ENCODE peak calls at places on chromosomes 1 and 21, in nine cellular contexts. H is endothelial cell; S is transverse colon; Q is GM20000; T is right atrium auricular region; E is breast epithelium; Y is neural crest cell; G is brain microvascular endothelial cell; I is CD4-positive, alpha-beta T cell. V is an unnamed sample.

GRCh38 chr1:110280126-110280525 is 59.1 kb upstream of the RBM15 start:
- DNase-seq in S (no peak), I (no peak), Q (no peak), H (no peak), E (no peak), G (no peak), Y (no peak), T (no peak), V (no peak)

GRCh38 chr21:37915516-37915915 is 741 bp downstream of the KCNJ6 start:
- DNase-seq in I (no peak), Y (no peak), Q (no peak), E (no peak), S (no peak), T (no peak), H (peak), G (no peak), V (no peak)

GRCh38 chr1:231381729-231382128 is 40.4 kb downstream of the EGLN1 start:
- DNase-seq in I (no peak), E (no peak), S (no peak), Q (no peak), Y (no peak), T (no peak), G (no peak), H (no peak), V (no peak)

GRCh38 chr1:23718482-23718881 is 24.8 kb upstream of the ELOA start:
- DNase-seq in Q (no peak), G (peak), Y (peak), S (no peak), I (no peak), H (peak), E (no peak), T (no peak), V (peak)

GRCh38 chr1:47515390-47515789 is 77.5 kb downstream of the FOXD2 start:
- DNase-seq in T (no peak), G (no peak), Y (no peak), S (no peak), Q (no peak), E (no peak), H (no peak), I (no peak), V (no peak)

GRCh38 chr1:230072296-230072695 is 5.3 kb downstream of the GALNT2 start:
- DNase-seq in Q (no peak), E (no peak), Y (no peak), T (peak), G (no peak), I (no peak), S (no peak), H (no peak), V (no peak)

GRCh38 chr21:32330784-32331311 is 32.2 kb downstream of the MRAP start:
- DNase-seq in S (no peak), H (no peak), G (no peak), T (no peak), I (no peak), E (no peak), Q (no peak), Y (peak), V (no peak)

GRCh38 chr21:42847726-42848125 is 31.6 kb downstream of the WDR4 start:
- DNase-seq in Y (no peak), G (no peak), H (no peak), T (no peak), I (no peak), E (no peak), S (no peak), Q (no peak), V (no peak)

DNA sequence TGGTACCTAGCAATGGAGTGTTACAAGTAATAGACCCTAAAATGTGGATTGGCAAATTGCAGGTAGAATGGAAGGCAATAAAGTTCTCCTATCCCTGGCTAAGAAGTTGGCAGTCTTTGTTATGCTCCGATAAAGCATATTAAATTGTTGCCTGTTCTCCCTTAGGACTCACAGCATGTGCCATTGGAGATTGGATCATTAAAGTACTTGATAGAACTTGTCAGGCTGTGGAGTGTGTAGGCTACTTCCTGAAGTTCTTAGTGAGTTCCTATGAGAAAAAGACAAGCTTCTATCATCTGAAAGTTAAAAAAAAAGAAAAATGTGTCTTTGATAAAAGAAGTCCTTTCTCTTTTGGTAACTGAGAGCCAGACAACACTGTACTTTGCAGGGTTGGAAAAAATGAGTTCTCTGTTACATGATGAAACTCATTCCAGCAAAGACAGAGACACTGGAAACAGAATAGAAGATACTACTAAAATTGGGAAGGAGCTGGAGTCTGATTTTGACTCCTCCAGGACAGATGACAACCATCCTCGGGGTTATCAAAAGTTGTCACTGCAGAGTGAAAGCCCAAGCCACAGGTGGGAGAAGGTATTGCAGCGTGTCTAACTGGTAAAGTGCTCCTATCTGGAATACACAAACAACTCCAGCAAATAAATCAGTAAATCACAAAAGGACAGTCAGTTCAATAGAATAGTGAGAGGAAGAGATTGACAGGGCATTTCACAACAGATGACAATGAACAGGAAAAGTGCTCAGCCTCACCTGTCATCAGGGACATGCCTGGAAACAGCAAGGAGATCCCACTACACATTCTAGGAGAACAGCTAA is 87.5 kb upstream of the WDR26 start:
- DNase-seq in Q (no peak), E (no peak), Y (no peak), H (no peak), I (no peak), T (no peak), G (no peak), S (no peak), V (no peak)
- TF ChIP-seq CTCF in Q (no peak), E (no peak), Y (peak), H (peak), I (no peak), T (no peak), G (peak), S (no peak), V (no peak)

GRCh38 chr1:220528049-220528678 is at the start of gene MARK1:
- DNase-seq in E (no peak), Y (peak), H (peak), S (peak), T (peak), I (no peak), G (no peak), Q (peak), V (peak)

GRCh38 chr1:220529530-220529920 is 1.6 kb downstream of the MARK1 start:
- DNase-seq in S (no peak), T (no peak), Q (no peak), Y (no peak), I (no peak), G (no peak), H (no peak), E (no peak), V (no peak)

GRCh38 chr1:220527279-220528048 is 472 bp upstream of the MARK1 start:
- DNase-seq in H (peak), G (no peak), I (no peak), T (no peak), S (peak), Q (peak), Y (no peak), E (no peak), V (no peak)

GRCh38 chr1:220528679-220529529 is 968 bp downstream of the MARK1 start:
- DNase-seq in T (no peak), E (no peak), G (no peak), I (no peak), Q (peak), Y (peak), H (peak), S (peak), V (peak)

DNA sequence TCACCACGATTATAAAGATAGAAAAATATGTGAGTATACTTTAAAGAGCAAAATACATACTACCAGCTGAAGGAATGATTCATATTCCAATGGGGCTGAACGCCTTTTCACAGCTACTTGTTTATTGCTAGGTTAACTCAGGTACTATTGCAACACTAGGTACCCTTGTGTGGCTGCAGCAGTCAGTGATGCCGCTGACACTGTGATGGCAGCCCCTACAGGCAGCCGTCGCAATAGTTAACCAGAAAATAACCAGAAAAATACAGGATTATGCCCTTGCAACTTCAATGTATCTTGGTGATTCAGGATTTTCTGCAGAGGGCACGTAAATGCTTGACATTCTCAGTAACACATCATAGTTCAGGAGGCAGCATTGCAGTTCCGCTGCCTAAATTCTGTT is 1.6 kb upstream of the MARK1 start:
- DNase-seq in H (no peak), T (no peak), S (no peak), E (no peak), G (no peak), Q (no peak), Y (no peak), I (no peak), V (no peak)
- TF ChIP-seq CTCF in H (no peak), T (no peak), S (no peak), E (no peak), G (peak), Q (no peak), Y (peak), I (no peak), V (no peak)

DNA sequence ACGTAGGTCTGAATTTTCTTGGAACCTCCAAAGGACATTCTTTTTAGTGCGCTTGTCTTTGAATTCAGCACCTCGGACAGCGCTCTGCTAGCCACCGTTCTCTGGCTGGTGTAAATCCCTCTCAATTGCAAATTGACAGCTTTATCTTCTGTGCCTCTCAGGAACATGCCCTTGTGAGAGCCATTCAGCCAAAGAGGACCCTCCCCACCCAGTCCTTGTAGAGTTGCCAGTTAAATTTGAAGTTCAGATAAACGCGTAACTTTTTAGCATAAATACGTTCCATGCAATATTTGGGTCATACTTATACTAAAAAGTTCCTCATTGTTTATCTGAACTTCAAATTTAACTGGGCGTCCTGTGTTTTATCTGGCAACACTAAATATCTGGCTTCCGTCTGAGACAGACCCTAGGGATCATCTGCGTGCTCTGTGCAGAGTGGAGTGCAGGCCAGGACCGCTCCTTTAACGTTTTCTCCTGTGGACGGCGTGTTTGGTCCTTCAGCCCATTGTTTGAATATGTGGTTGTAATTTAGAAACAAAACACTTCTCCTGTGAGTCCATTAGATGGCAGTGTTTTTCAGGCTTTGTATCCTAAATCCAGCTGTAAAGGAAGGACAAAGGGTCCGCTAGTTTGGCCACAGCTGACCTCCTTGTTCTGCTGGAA is 7.0 kb downstream of the KCNAB2 start:
- DNase-seq in H (peak), Y (peak), Q (peak), S (peak), G (peak), E (peak), I (peak), T (peak), V (peak)
- TF ChIP-seq CTCF in H (peak), Y (peak), Q (peak), S (peak), G (peak), E (no peak), I (peak), T (peak), V (peak)

GRCh38 chr1:5599541-5599940 is 392.7 kb downstream of the NPHP4 start:
- DNase-seq in Y (no peak), G (no peak), S (no peak), I (no peak), T (peak), E (no peak), H (no peak), Q (no peak), V (no peak)

GRCh38 chr1:5596651-5597050 is 395.6 kb downstream of the NPHP4 start:
- DNase-seq in Q (no peak), S (no peak), T (peak), I (no peak), G (no peak), E (no peak), Y (no peak), H (no peak), V (no peak)

GRCh38 chr1:5597171-5597864 is 394.9 kb downstream of the NPHP4 start:
- DNase-seq in H (no peak), S (no peak), T (peak), Y (no peak), Q (no peak), I (no peak), E (no peak), G (no peak), V (no peak)

GRCh38 chr1:5597991-5598823 is 394.0 kb downstream of the NPHP4 start:
- DNase-seq in G (no peak), T (peak), Y (no peak), H (no peak), I (no peak), Q (no peak), S (no peak), E (no peak), V (no peak)

GRCh38 chr1:5598824-5599395 is 393.3 kb downstream of the NPHP4 start:
- DNase-seq in G (no peak), S (no peak), E (no peak), I (no peak), Y (no peak), Q (no peak), H (no peak), T (peak), V (no peak)
- TF ChIP-seq CTCF in G (no peak), S (no peak), E (no peak), I (no peak), Y (no peak), Q (no peak), H (no peak), T (no peak), V (no peak)

GRCh38 chr21:36126166-36126565 is 8.7 kb upstream of the CBR3 start:
- DNase-seq in S (no peak), Y (no peak), E (no peak), G (no peak), Q (no peak), I (no peak), T (no peak), H (no peak), V (no peak)

GRCh38 chr21:36125513-36126121 is 9.3 kb upstream of the CBR3 start:
- DNase-seq in T (peak), Q (peak), G (peak), I (peak), E (no peak), H (peak), S (peak), Y (peak), V (peak)

GRCh38 chr21:36124395-36124794 is 10.5 kb upstream of the CBR3 start:
- DNase-seq in H (no peak), S (no peak), I (no peak), Y (no peak), E (no peak), T (no peak), Q (no peak), G (no peak), V (no peak)

GRCh38 chr21:36120304-36120902 is 14.5 kb upstream of the CBR3 start:
- DNase-seq in H (no peak), E (no peak), T (no peak), G (no peak), Y (no peak), I (no peak), Q (no peak), S (no peak), V (no peak)

DNA sequence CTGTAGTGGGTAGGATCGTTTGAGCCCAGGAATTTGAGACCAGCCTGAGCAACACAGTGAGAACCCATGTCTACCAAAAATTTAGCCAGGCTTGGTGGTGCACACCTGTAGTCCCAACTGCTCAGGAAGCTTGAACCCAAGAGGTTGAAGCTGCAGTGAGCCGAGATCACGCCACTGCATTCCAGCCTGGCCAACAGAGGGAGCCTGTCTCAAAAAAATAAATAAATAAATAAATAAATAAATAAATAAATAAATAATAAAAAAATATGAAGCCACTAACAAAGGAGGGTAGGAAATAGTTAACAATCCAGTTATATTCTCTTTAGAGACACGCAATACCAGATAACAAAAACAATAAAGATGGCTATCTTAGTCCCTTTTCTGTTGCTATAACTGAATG is 11.9 kb upstream of the CBR3 start:
- DNase-seq in T (no peak), G (no peak), H (no peak), S (no peak), I (no peak), Y (no peak), Q (no peak), E (no peak), V (no peak)
- TF ChIP-seq CTCF in T (peak), G (peak), H (no peak), S (no peak), I (no peak), Y (peak), Q (no peak), E (no peak), V (no peak)

GRCh38 chr1:113488576-113489177 is 98.4 kb downstream of the MAGI3 start:
- DNase-seq in E (no peak), T (no peak), Q (no peak), S (no peak), G (no peak), H (no peak), I (no peak), Y (no peak), V (peak)
- TF ChIP-seq CTCF in E (no peak), T (no peak), Q (no peak), S (no peak), G (peak), H (no peak), I (no peak), Y (no peak), V (peak)

GRCh38 chr1:184661801-184662200 is 92.9 kb downstream of the EDEM3 start:
- DNase-seq in E (no peak), Y (no peak), G (no peak), H (no peak), Q (no peak), T (no peak), I (no peak), S (no peak), V (no peak)

GRCh38 chr1:184665329-184665728 is 89.3 kb downstream of the EDEM3 start:
- DNase-seq in E (no peak), G (no peak), T (no peak), Y (no peak), I (no peak), H (no peak), S (no peak), Q (no peak), V (no peak)

GRCh38 chr1:184664661-184665060 is 90.0 kb downstream of the EDEM3 start:
- DNase-seq in E (no peak), S (no peak), I (no peak), H (no peak), G (no peak), Y (no peak), T (no peak), Q (no peak), V (no peak)

GRCh38 chr1:184660462-184661191 is 94.0 kb downstream of the EDEM3 start:
- DNase-seq in T (no peak), G (no peak), Q (no peak), Y (no peak), H (no peak), E (no peak), I (no peak), S (no peak), V (no peak)

DNA sequence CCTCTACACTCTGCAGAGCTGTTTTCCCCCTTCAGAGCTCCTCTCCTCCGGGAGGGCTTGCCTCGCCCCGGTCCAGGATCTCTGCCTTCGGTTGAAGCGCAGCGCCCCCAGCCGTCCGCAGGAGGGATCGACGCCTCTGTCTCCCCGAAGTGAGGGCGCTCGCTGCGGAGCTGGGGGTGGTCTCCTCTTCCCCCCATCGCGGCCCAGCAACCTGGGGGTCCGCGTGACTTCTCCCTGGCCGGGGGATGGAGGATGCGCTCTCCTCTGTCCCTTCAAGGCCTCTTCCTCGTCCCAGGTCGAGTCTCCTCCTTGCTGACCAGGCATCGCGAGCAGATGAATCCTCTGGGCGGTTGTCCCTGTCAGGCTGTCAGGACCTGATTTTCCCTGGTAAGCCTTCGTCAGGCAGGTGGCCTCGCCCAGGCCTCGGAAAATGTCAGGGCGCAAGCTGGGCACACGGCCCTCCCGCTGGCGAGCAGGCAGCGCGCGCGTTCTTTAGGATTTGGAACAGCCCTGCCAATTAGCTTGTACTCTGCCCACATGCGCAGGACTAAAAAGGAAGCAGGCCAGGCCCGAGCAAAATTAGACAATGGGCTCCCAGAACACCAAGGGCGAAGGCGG is 90.5 kb downstream of the EDEM3 start:
- DNase-seq in Y (peak), I (peak), G (peak), T (peak), E (peak), H (peak), Q (peak), S (peak), V (peak)
- TF ChIP-seq CTCF in Y (peak), I (no peak), G (peak), T (peak), E (peak), H (peak), Q (peak), S (peak), V (peak)

GRCh38 chr1:203733009-203733863 is 31.7 kb upstream of the LAX1 start:
- DNase-seq in T (no peak), S (no peak), E (no peak), Y (no peak), I (no peak), H (no peak), G (no peak), Q (no peak), V (no peak)
- TF ChIP-seq CTCF in T (no peak), S (no peak), E (no peak), Y (no peak), I (no peak), H (no peak), G (no peak), Q (no peak), V (no peak)

DNA sequence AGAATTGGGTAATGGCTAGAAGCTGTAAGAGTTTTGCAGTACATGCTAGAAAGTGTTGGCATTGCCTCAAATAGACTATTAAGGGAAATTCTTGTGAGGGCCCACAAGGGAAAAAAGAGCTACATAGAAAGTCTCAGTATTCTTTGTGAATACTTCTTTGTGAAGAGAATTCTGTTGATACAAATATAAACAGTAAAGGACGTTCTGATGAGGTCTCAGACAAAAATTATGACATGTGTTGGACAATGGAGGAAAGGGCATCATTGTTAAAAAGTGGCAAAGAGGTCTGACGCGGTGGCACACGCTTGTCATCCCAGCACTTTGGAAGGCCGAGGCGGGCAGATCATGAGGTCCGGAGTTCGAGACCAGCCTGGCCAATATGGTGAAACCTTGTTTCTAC is 458.9 kb downstream of the NCAM2 start:
- DNase-seq in Q (no peak), Y (no peak), G (no peak), T (no peak), H (no peak), E (no peak), I (no peak), S (no peak), V (no peak)
- TF ChIP-seq CTCF in Q (no peak), Y (no peak), G (no peak), T (no peak), H (no peak), E (no peak), I (no peak), S (no peak), V (no peak)

GRCh38 chr1:153670859-153671622 is at the start of gene ILF2:
- DNase-seq in T (peak), Q (peak), G (peak), E (peak), I (peak), S (peak), Y (peak), H (peak), V (peak)
- TF ChIP-seq CTCF in T (no peak), Q (peak), G (no peak), E (no peak), I (peak), S (no peak), Y (no peak), H (no peak), V (peak)

V was measured in Calu3.